ENCODE peak calls at places on chromosomes 5 and 9, in five cellular contexts. T is GM12865, U is D341Med, K is transverse colon, F is HFFc6. M is an unnamed sample.

GRCh38 chr5:65893749-65894430 is 32.5 kb upstream of the ERBIN start:
- DNase-seq in T (no peak), U (no peak), K (no peak), F (no peak), M (no peak)

GRCh38 chr5:146151970-146152369 is 30.5 kb downstream of the LARS1 start:
- DNase-seq in T (no peak), U (no peak), K (no peak), F (no peak), M (no peak)

GRCh38 chr5:173777669-173778068 is 110.5 kb upstream of the CPEB4 start:
- DNase-seq in T (no peak), U (no peak), K (no peak), F (no peak), M (no peak)

GRCh38 chr5:34957857-34958690 is 28.7 kb downstream of the DNAJC21 start:
- DNase-seq in T (peak), U (peak), K (no peak), F (peak), M (peak)

GRCh38 chr9:82961504-82962125 is 101.3 kb downstream of the RASEF start:
- DNase-seq in T (peak), U (peak), K (peak), F (peak), M (peak)

GRCh38 chr9:34338664-34339063 is 9.3 kb downstream of the NUDT2 start:
- DNase-seq in T (no peak), U (no peak), K (no peak), F (no peak), M (peak)

GRCh38 chr5:138240690-138241385 is 27.7 kb upstream of the CDC23 start:
- DNase-seq in T (no peak), U (no peak), K (no peak), F (no peak), M (no peak)

GRCh38 chr5:180210961-180211760 is 2.1 kb upstream of the RASGEF1C start:
- DNase-seq in T (no peak), U (no peak), K (no peak), F (no peak), M (no peak)

GRCh38 chr5:96614110-96614691 is 48.0 kb upstream of the CAST start:
- DNase-seq in T (peak), U (peak), K (peak), F (peak), M (peak)

GRCh38 chr9:113566712-113567071 is 103.2 kb downstream of the RGS3 start:
- DNase-seq in T (no peak), U (no peak), K (no peak), F (no peak), M (no peak)

GRCh38 chr5:13976867-13977479 is 32.5 kb upstream of the DNAH5 start:
- DNase-seq in T (peak), U (peak), K (no peak), F (peak), M (no peak)

GRCh38 chr9:124770359-124771020 is 621 bp downstream of the NR6A1 start:
- DNase-seq in T (peak), U (no peak), K (peak), F (no peak), M (no peak)

GRCh38 chr9:71719585-71719984 is 48.7 kb downstream of the CEMIP2 start:
- DNase-seq in T (no peak), U (no peak), K (no peak), F (peak), M (no peak)

GRCh38 chr9:94644543-94644942 is 5.2 kb upstream of the FBP1 start:
- DNase-seq in T (no peak), U (no peak), K (no peak), F (no peak), M (no peak)

GRCh38 chr9:125442471-125442870 is 180.8 kb downstream of the GAPVD1 start:
- DNase-seq in T (no peak), U (no peak), K (no peak), F (no peak), M (no peak)

GRCh38 chr5:57277085-57277484 is 103.2 kb downstream of the GPBP1 start:
- DNase-seq in T (peak), U (peak), K (no peak), F (peak), M (no peak)

GRCh38 chr5:181188700-181189362 is 16.2 kb downstream of the TRIM7 start:
- DNase-seq in T (peak), U (no peak), K (peak), F (peak), M (peak)

GRCh38 chr9:89278997-89279739 is 31.8 kb upstream of the CKS2 start:
- DNase-seq in T (peak), U (no peak), K (no peak), F (peak), M (peak)

GRCh38 chr9:113219972-113220371 is 1.1 kb downstream of the FKBP15 start:
- DNase-seq in T (peak), U (no peak), K (no peak), F (peak), M (no peak)

GRCh38 chr9:88236531-88237453 is 98.5 kb upstream of the SPATA31C2 start:
- DNase-seq in T (no peak), U (no peak), K (no peak), F (peak), M (peak)

GRCh38 chr5:175680463-175680862 is 22.6 kb downstream of the HRH2 start:
- DNase-seq in T (no peak), U (no peak), K (no peak), F (no peak), M (no peak)

GRCh38 chr9:137156567-137157375 is 13.1 kb downstream of the LRRC26 start:
- DNase-seq in T (peak), U (peak), K (peak), F (no peak), M (no peak)

GRCh38 chr5:143635888-143636287 is 176.1 kb upstream of the HMHB1 start:
- DNase-seq in T (no peak), U (no peak), K (no peak), F (no peak), M (no peak)

GRCh38 chr5:103224118-103224893 is 34.3 kb upstream of the MACIR start:
- DNase-seq in T (peak), U (peak), K (peak), F (peak), M (peak)

GRCh38 chr5:124372457-124372856 is 374.0 kb downstream of the ZNF608 start:
- DNase-seq in T (no peak), U (no peak), K (no peak), F (no peak), M (no peak)

GRCh38 chr9:124452326-124452725 is 2.1 kb downstream of the ADGRD2 start:
- DNase-seq in T (no peak), U (no peak), K (no peak), F (no peak), M (no peak)

GRCh38 chr5:163578652-163579051 is 73.2 kb downstream of the MAT2B start:
- DNase-seq in T (no peak), U (no peak), K (no peak), F (no peak), M (no peak)

GRCh38 chr5:68432682-68433081 is 217.1 kb downstream of the PIK3R1 start:
- DNase-seq in T (peak), U (no peak), K (no peak), F (no peak), M (no peak)

M was measured in Ammon's horn.